ENCODE peak calls at places on chromosomes 6 and 20, in five cellular contexts. R, L, N, K and W are unnamed samples.

GRCh38 chr20:38001173-38001875 is 31.9 kb downstream of the TTI1 start:
- DNase-seq in R (no peak), L (peak), N (no peak), K (no peak), W (peak)

GRCh38 chr6:63661769-63662168 is 26.2 kb downstream of the PHF3 start:
- DNase-seq in L (no peak), K (no peak), N (no peak), R (no peak), W (no peak)

GRCh38 chr6:27168586-27169443 is 78.7 kb upstream of the PRSS16 start:
- DNase-seq in K (no peak), L (peak), R (no peak), N (no peak), W (no peak)

GRCh38 chr20:23691675-23692074 is 2.8 kb upstream of the CST4 start:
- DNase-seq in R (no peak), L (no peak), N (no peak), K (no peak), W (no peak)

GRCh38 chr6:54019860-54020259 is 91.4 kb upstream of the MLIP start:
- DNase-seq in N (no peak), K (no peak), R (no peak), L (no peak), W (no peak)

GRCh38 chr6:10403385-10404106 is 11.3 kb downstream of the TFAP2A start:
- DNase-seq in L (peak), N (no peak), R (no peak), K (no peak), W (peak)

GRCh38 chr20:48219306-48219705 is 434.0 kb upstream of the SULF2 start:
- DNase-seq in R (no peak), N (no peak), K (no peak), L (no peak), W (no peak)

GRCh38 chr6:112205521-112206458 is 48.6 kb downstream of the LAMA4 start:
- DNase-seq in K (no peak), R (no peak), N (peak), L (peak), W (no peak)

GRCh38 chr6:40852667-40853383 is 186.2 kb downstream of the UNC5CL start:
- DNase-seq in N (peak), L (peak), K (no peak), R (peak), W (no peak)

GRCh38 chr6:80233262-80233661 is 126.8 kb downstream of the BCKDHB start:
- DNase-seq in K (no peak), R (no peak), N (no peak), L (no peak), W (no peak)

GRCh38 chr6:157682856-157683481 is 140.1 kb upstream of the SNX9 start:
- DNase-seq in R (no peak), K (no peak), L (no peak), N (no peak), W (no peak)